ENCODE peak calls at places on chromosome 16, in four cellular contexts. W, G, A and P are unnamed samples.
A peak's percentile ranks its signal among the peaks of the same experiment; 100 is the strongest.

GRCh38 chr16:56742030-56742984 is 12.4 kb downstream of the NUP93 start:
- DNase-seq in W (peak; percentile 44), G (no peak), A (no peak), P (no peak)

GRCh38 chr16:4752351-4753100 is 14.4 kb downstream of the ZNF500 start:
- DNase-seq in W (no peak), G (no peak), A (no peak), P (no peak)

GRCh38 chr16:56357765-56358322 is 67.5 kb downstream of the AMFR start:
- DNase-seq in W (no peak), G (no peak), A (peak; percentile 73), P (no peak)

GRCh38 chr16:66717112-66717675 is 20.7 kb upstream of the CMTM4 start:
- DNase-seq in W (peak; percentile 51), G (peak; percentile 55), A (peak; percentile 64), P (no peak)

GRCh38 chr16:15879255-15879804 is 9.1 kb downstream of the CEP20 start:
- DNase-seq in W (peak; percentile 91), G (peak; percentile 47), A (peak; percentile 46), P (no peak)

GRCh38 chr16:48558269-48558915 is 51.6 kb downstream of the N4BP1 start:
- DNase-seq in W (no peak), G (no peak), A (no peak), P (no peak)

GRCh38 chr16:49019081-49019633 is 262.5 kb downstream of the CBLN1 start:
- DNase-seq in W (no peak), G (no peak), A (no peak), P (no peak)

GRCh38 chr16:67167588-67167987 is 2.8 kb upstream of the NOL3 start:
- DNase-seq in W (no peak), G (no peak), A (no peak), P (no peak)

GRCh38 chr16:55510185-55510805 is 1.4 kb downstream of the LPCAT2 start:
- DNase-seq in W (no peak), G (no peak), A (no peak), P (no peak)

GRCh38 chr16:54511181-54511731 is 224.7 kb upstream of the IRX3 start:
- DNase-seq in W (no peak), G (no peak), A (no peak), P (no peak)

GRCh38 chr16:53899471-53899870 is 195.5 kb downstream of the FTO start:
- DNase-seq in W (no peak), G (no peak), A (peak; percentile 23), P (no peak)

GRCh38 chr16:9192746-9193145 is 101.3 kb downstream of the HAPSTR1 start:
- DNase-seq in W (no peak), G (no peak), A (no peak), P (no peak)

GRCh38 chr16:80231888-80232287 is 308.9 kb upstream of the DYNLRB2 start:
- DNase-seq in W (no peak), G (no peak), A (peak; percentile 48), P (peak; percentile 39)

GRCh38 chr16:10098991-10099390 is 83.2 kb downstream of the GRIN2A start:
- DNase-seq in W (no peak), G (no peak), A (no peak), P (no peak)

GRCh38 chr16:55543470-55543869 is 23.0 kb upstream of the CAPNS2 start:
- DNase-seq in W (peak; percentile 31), G (no peak), A (peak; percentile 35), P (no peak)

GRCh38 chr16:31179747-31180458 is at the start of gene FUS:
- DNase-seq in W (peak; percentile 93), G (peak; percentile 94), A (peak; percentile 84), P (peak; percentile 50)

GRCh38 chr16:87931504-87931903 is 4.8 kb downstream of the CA5A start:
- DNase-seq in W (no peak), G (peak; percentile 63), A (no peak), P (no peak)

GRCh38 chr16:87933140-87933495 is 3.2 kb downstream of the CA5A start:
- DNase-seq in W (no peak), G (no peak), A (no peak), P (no peak)

GRCh38 chr16:87927195-87927562 is 9.2 kb downstream of the CA5A start:
- DNase-seq in W (no peak), G (no peak), A (no peak), P (no peak)

GRCh38 chr16:87929986-87930385 is 6.3 kb downstream of the CA5A start:
- DNase-seq in W (no peak), G (no peak), A (no peak), P (no peak)

DNA sequence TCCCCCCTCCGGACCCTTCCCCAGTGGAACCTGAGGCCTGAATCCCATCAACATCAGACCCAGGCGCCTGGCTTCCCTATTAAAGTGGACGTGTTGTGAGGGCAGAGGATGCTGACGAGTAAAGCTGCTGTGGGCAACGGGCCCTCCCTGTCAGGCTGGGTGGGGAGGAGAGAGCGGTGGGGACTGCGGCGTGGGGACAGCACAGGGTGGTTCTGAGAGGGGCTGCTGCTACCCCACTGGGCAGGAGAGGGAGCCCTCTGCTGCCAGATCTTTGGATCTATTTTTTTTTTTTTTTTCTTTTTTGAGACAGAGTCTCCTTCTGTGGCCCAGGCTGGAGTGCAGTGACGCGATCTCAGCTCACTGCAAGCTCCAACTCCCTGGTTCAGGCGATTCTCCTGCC is 5.9 kb downstream of the CA5A start:
- DNase-seq in W (no peak), G (peak; percentile 42), A (peak; percentile 23), P (no peak)
- TF ChIP-seq BHLHE40 in W (no peak), G (no peak), A (no peak), P (no peak)

DNA sequence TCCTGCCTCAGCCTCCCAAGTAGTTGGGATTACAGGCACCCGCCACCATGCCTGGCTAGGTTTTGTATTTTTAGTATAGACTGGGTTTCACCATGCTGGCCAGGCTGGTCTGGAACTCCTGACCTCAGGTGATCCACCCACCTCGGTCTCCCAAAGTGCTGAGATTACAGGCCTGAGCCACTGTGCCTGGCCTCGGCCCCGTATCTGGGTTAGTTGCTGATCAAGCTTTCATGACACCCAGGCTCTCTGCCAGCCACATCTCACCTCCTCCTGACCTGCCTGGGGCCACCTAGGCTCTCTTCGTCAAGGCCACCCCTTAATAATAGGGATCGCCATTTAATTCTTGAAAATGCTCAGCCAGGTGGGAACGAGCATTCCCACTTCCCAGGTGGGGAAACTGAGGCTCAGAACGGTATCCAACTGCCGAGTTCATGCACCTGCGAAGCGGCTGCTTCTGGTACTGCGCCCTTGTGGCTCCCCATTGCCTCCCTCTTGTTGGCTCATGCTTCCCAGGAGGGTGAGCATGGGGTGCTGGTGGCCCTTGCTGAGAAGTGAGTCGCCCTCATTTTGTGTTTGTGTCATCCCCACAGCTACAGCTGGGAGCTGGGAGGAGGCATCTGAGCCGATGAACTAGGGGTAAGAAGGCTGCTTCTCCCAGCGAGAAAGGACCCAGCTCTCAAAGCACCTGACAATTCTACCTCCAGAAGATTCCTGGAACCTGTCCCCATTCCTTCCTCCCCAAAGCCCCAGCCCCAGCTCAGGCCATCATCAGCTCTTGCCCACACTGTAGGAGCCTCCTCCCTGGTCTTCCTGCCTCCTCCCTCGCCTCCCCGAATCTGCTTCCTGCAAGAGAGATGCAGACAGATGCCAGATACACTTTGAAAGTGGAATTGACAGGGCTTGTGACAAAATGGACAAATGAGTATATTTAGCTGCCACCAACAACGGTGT is 17.3 kb upstream of the SNN start:
- DNase-seq in W (no peak), G (no peak), A (no peak), P (no peak)
- TF ChIP-seq POLR2AphosphoS2 in W (no peak), G (no peak), A (no peak), P (no peak)

DNA sequence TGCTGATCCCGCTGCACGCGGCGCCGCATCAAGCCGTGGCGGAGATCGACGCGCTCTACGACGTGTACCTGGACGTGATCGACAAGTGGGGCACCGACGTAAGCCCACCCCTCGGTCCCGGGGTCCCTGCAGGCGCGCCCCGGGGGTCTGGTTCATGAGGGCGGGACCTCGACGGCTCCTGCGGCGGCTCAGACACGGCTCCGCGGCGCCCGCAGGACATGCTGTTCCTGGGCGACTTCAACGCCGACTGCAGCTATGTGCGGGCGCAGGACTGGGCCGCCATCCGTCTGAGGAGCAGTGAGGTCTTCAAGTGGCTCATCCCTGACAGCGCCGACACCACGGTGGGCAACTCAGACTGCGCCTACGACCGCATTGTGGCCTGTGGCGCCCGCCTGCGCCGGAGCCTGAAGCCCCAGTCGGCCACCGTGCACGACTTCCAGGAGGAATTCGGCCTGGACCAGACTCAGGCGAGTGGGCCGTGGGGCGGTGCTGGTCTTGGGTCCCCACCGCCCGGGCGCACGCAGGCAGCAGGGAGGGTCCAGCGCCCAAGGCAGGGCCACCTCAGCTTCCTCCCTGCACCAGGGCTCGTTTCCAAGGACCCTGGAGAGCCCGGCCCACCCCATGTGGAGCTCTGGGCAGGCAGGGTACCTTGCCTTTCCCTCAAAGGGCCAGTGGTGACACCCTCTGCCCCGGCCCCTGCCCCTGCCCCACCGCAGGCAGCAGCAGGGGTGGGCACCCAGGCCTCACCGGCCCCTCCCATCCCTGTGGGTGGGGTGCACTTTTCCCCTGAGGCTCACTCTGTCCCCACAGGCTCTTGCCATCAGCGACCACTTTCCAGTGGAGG is 1.5 kb downstream of the DNASE1L2 start:
- DNase-seq in W (no peak), G (no peak), A (no peak), P (no peak)
- TF ChIP-seq BHLHE40 in W (no peak), G (no peak), A (no peak), P (no peak)

GRCh38 chr16:70735141-70735979 is 49.5 kb upstream of the MTSS2 start:
- DNase-seq in W (no peak), G (no peak), A (peak; percentile 30), P (no peak)
- TF ChIP-seq POLR2AphosphoS2 in W (no peak), G (no peak), A (no peak), P (no peak)

DNA sequence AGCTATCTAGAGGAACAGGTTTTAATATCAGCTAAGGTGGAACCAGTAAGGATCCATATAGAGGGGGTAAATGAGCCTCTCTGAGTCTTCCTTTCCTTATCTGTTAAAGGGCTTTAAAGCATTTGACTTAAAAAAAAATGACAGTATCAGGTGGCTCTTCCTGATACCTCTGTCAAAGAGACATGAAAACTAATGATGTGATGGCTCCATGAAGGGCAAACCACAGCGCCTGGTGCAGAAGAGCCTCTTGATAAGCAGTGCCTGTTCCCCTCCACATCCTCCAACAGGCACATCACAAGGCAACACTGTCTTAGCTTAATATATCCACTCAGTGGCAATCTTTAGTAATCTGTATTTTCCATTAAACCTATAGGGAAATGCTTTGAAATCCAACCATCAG is 68.9 kb downstream of the USP31 start:
- DNase-seq in W (no peak), G (peak; percentile 26), A (no peak), P (no peak)
- TF ChIP-seq BHLHE40 in W (no peak), G (no peak), A (no peak), P (no peak)

DNA sequence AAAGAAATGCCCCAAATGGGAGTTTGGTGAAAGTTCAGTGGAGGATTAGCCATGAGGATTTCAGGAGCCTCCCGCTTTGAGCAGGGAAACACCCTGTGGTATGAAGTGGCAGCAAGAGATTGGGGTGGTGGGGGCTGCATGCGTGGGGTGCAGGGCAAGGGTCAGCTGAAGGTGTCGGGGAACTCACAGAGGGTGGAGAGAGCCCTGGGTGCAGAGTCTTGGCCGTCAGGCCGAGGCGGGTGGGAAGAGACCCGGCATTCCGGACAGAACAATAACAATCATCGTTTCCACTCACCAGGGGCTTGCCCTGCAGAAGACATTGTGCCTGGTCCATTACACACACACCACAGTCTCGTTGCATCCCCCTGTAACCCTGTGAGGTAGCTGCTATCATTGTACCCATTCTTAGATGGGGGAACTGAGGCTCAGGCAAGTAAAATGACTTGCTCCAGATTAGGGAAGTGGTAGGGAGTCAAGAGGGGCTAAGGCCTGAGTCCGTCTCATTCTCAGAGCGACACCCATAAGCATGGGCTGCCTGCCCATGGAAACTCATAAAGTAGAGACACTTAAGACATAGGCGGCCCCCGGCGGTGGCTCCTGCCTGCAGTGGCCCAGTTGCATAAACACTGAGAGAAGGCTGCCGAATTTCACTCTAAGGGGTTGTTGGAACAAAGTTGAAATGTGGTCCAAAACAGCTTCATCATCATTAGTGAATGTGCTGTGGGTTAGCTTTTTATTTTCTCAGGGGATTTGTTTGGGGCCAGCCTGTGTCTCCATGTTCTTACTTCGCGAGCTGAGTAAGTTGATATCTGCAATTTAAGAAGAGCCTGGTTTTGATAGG is 93.3 kb downstream of the CMIP start:
- DNase-seq in W (no peak), G (no peak), A (no peak), P (no peak)
- TF ChIP-seq POLR2AphosphoS2 in W (no peak), G (no peak), A (no peak), P (no peak)